ENCODE peak calls at places on chromosomes 7 and 10, in ten cellular contexts. Q is HS-5; A is RWPE1; R is AG04450; G is thoracic aorta; N is activated CD8-positive, alpha-beta memory T cell treated with anti-CD3 and anti-CD28 coated beads, Interleukin-2, amount 50 U/mL, for 48 hours; T is amniotic epithelial cell; Y is NCI-H2107; C is Calu3; D is activated naive CD4-positive, alpha-beta T cell. F is an unnamed sample.

GRCh38 chr10:35781643-35782035 is 139.5 kb upstream of the FZD8 start:
- DNase-seq in Q (no peak), A (no peak), R (no peak), G (no peak), N (no peak), T (peak), Y (no peak), C (peak), D (no peak), F (peak)

GRCh38 chr7:8511810-8512209 is 78.4 kb downstream of the NXPH1 start:
- DNase-seq in Q (no peak), A (no peak), R (no peak), G (no peak), N (no peak), T (no peak), Y (no peak), C (no peak), D (no peak), F (no peak)

GRCh38 chr7:5631185-5631584 is 150.3 kb downstream of the RNF216 start:
- DNase-seq in Q (no peak), A (no peak), R (no peak), G (no peak), N (no peak), T (no peak), Y (no peak), C (no peak), D (no peak), F (no peak)

GRCh38 chr7:5117095-5117970 is 71.7 kb downstream of the RBAK start:
- DNase-seq in Q (no peak), A (no peak), R (no peak), G (no peak), N (no peak), T (no peak), Y (no peak), C (no peak), D (no peak), F (no peak)

GRCh38 chr10:110279062-110279986 is 25.4 kb downstream of the SMNDC1 start:
- DNase-seq in Q (peak), A (peak), R (peak), G (peak), N (no peak), T (peak), Y (no peak), C (peak), D (no peak), F (peak)

GRCh38 chr7:149181136-149181790 is 14.1 kb upstream of the ZNF282 start:
- DNase-seq in Q (no peak), A (no peak), R (no peak), G (no peak), N (no peak), T (peak), Y (no peak), C (no peak), D (no peak), F (no peak)

GRCh38 chr7:92735707-92736106 is 100.7 kb downstream of the CDK6 start:
- DNase-seq in Q (no peak), A (no peak), R (no peak), G (no peak), N (no peak), T (peak), Y (no peak), C (no peak), D (no peak), F (no peak)

GRCh38 chr7:12715372-12716133 is 28.1 kb downstream of the ARL4A start:
- DNase-seq in Q (peak), A (peak), R (peak), G (peak), N (peak), T (peak), Y (peak), C (peak), D (no peak), F (peak)

GRCh38 chr7:30937426-30937825 is 25.8 kb downstream of the AQP1 start:
- DNase-seq in Q (no peak), A (no peak), R (no peak), G (no peak), N (no peak), T (no peak), Y (no peak), C (peak), D (no peak), F (no peak)

GRCh38 chr7:118005021-118005420 is 131.8 kb upstream of the CTTNBP2 start:
- DNase-seq in Q (no peak), A (no peak), R (no peak), G (no peak), N (no peak), T (no peak), Y (no peak), C (no peak), D (no peak), F (no peak)

F was measured in HepG2.